ENCODE peak calls at places on chromosome 5, in six cellular contexts. M is dorsolateral prefrontal cortex, V is ovary, N is kidney epithelial cell, J is adrenal gland, X is spleen. A is an unnamed sample.

GRCh38 chr5:59843511-59844230 is 49.9 kb downstream of the PDE4D start:
- DNase-seq in X (no peak), J (no peak), N (no peak), V (no peak), M (no peak), A (no peak)

GRCh38 chr5:150989695-150990094 is 30.7 kb upstream of the GPX3 start:
- DNase-seq in V (no peak), M (no peak), J (no peak), X (no peak), N (no peak), A (no peak)

GRCh38 chr5:60677831-60678664 is 21.9 kb downstream of the DEPDC1B start:
- DNase-seq in V (no peak), N (peak), J (no peak), X (no peak), M (peak), A (no peak)

GRCh38 chr5:40991168-40991980 is 79.8 kb downstream of the MROH2B start:
- DNase-seq in M (no peak), X (no peak), N (no peak), V (peak), J (peak), A (peak)

GRCh38 chr5:21831145-21831787 is 1021.9 kb downstream of the CDH12 start:
- DNase-seq in M (no peak), V (no peak), N (no peak), J (no peak), X (no peak), A (no peak)

GRCh38 chr5:81233080-81233634 is at the start of gene CKMT2:
- DNase-seq in V (peak), X (peak), M (peak), N (peak), J (peak), A (peak)

GRCh38 chr5:147918899-147919298 is 12.6 kb upstream of the C5orf46 start:
- DNase-seq in J (no peak), V (no peak), X (no peak), N (no peak), M (no peak), A (no peak)

GRCh38 chr5:52177193-52177592 is 610.5 kb upstream of the ITGA1 start:
- DNase-seq in X (no peak), N (no peak), V (no peak), M (no peak), J (no peak), A (no peak)

GRCh38 chr5:72272393-72272792 is 47.6 kb downstream of the MRPS27 start:
- DNase-seq in V (no peak), N (no peak), X (no peak), J (no peak), M (no peak), A (no peak)

GRCh38 chr5:122741681-122742080 is 33.2 kb upstream of the SNX2 start:
- DNase-seq in V (no peak), J (no peak), X (no peak), M (no peak), N (no peak), A (no peak)

GRCh38 chr5:179530069-179530998 is 20.0 kb upstream of the RUFY1 start:
- DNase-seq in X (peak), J (peak), N (no peak), V (peak), M (peak), A (no peak)
- H3K4me3 ChIP-seq in X (peak), J (peak), N (peak), V (peak), M (peak), A (peak)

DNA sequence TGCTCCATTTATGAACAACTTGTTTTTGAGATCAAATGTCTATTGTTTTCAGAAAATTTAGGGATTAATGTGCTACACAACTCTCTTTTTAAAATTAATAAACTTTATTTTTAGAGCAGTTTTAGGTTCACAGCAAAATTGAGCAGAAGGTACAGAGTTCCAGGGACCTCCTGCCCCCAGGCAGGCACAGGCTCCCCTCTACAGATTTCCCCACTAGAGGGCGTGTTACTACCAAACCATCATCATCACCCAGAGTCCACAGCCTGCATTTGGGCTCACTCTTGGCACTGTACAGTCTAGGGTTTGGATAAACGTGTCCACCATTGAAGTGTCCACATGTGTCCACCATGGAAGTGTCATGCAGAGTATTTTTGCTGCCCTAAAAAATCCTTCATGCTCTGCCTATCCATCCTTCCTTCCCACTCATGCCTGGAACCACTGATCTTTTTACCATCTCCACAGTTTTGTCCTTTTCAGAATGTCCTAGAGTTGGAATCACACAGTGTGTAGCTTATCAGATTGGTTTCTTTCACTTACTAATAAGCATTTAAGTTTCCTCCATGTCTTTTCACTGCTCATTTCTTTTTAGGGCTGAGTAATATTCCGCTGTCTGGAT is 61.7 kb downstream of the MRPL36 start:
- DNase-seq in M (no peak), X (no peak), V (no peak), J (no peak), N (no peak), A (no peak)
- TF ChIP-seq CTCF in M (peak), X (peak), V (no peak), J (peak), N (peak), A (no peak)

DNA sequence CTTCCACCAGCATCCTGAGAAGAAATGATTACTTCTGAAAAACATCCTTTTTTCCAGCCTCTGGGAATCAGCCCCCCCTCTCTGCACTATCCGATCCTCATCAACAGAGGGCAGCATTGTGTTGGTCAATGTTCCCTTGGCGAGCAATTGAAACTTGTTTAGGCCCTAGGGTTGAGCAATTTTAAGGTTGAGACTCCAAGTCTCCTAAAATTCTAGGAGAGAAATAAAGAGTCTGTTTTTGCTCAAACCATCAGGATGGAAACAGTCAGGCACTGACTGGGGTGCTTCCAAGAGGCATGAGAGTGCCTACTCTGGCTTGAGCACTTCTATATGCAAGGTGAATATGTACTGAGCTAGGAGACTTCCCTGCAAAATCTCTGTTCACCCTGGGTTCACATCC is 12.4 kb upstream of the CYFIP2 start:
- DNase-seq in N (no peak), V (peak), M (peak), X (no peak), J (peak), A (no peak)
- H3K4me3 ChIP-seq in N (no peak), V (no peak), M (no peak), X (no peak), J (no peak), A (no peak)

GRCh38 chr5:1245901-1246576 is 20.9 kb downstream of the SLC6A18 start:
- DNase-seq in M (peak), V (no peak), X (no peak), N (no peak), J (no peak), A (no peak)

GRCh38 chr5:1243487-1244152 is 18.4 kb downstream of the SLC6A18 start:
- DNase-seq in J (no peak), N (no peak), V (no peak), M (no peak), X (no peak), A (no peak)

GRCh38 chr5:1244255-1244654 is 19.1 kb downstream of the SLC6A18 start:
- DNase-seq in J (no peak), N (no peak), X (no peak), M (no peak), V (no peak), A (no peak)

GRCh38 chr5:1246711-1247431 is 21.7 kb downstream of the SLC6A18 start:
- DNase-seq in M (peak), N (no peak), V (no peak), X (no peak), J (peak), A (no peak)

GRCh38 chr5:1244976-1245375 is 19.8 kb downstream of the SLC6A18 start:
- DNase-seq in V (no peak), J (no peak), X (no peak), N (no peak), M (no peak), A (no peak)
- TF ChIP-seq CTCF in V (no peak), J (no peak), X (no peak), N (no peak), M (no peak), A (no peak)

GRCh38 chr5:170297589-170298462 is at the start of gene LCP2:
- DNase-seq in J (no peak), M (no peak), N (no peak), X (no peak), V (no peak), A (peak)
- H3K4me3 ChIP-seq in J (peak), M (peak), N (no peak), X (peak), V (peak), A (peak)

DNA sequence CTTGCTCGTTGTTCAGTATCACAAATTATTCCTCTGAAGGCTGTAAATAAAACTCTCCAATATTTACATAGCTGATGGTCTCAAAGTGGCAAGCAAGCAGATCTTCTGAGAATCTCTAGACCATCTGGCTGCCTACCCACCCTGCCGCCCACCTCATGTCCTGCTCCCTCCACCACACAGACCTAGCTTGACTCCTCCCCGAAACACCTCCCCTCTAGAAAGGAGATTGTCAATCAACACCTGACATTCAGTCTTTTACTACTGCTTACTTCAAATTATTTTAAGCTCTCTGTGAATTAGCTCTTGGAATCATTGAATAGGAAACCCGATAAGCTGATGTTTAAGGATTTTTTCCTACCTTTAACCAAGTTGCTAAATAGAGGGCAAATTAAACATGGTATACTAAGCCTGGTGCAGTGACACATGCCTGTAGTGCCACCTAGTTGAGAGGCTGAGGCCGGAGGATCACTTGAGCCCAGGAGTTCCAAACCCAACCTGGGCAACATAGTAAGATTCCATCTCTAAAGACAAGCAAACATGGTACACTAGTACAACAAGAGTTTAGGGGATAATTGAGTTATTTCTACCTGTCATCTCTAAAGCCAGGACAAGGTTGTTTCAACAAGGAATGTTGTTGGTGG is 10.9 kb upstream of the SOWAHA start:
- DNase-seq in M (no peak), V (no peak), X (no peak), J (no peak), N (no peak), A (no peak)
- TF ChIP-seq CTCF in M (peak), V (no peak), X (no peak), J (no peak), N (no peak), A (no peak)

DNA sequence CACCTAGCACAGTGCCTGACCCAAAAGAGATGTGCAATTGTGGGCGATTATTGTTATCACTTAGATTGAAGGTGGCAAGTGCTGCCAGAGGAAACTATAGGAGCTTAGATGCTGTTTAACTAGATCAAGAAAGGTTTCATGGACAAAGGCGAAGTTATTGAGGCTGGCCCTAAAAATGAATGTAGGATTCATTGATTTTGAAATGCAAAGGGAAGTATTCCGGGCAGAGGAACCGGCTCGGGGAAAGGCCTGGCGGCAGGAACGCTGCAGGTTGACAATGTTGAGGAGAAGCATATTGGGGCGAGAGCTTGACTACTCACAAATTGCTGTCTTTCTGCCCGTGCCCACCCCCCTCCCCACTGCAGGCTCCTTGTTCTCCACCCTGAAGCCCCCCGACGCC is 37.4 kb upstream of the TTC1 start:
- DNase-seq in M (no peak), X (no peak), V (no peak), N (no peak), J (no peak), A (no peak)
- H3K4me3 ChIP-seq in M (no peak), X (no peak), V (no peak), N (peak), J (peak), A (peak)

GRCh38 chr5:55991768-55992486 is 2.8 kb downstream of the IL6ST start:
- DNase-seq in M (no peak), X (no peak), V (no peak), N (no peak), J (no peak), A (no peak)
- TF ChIP-seq CTCF in M (no peak), X (no peak), V (no peak), N (no peak), J (no peak), A (no peak)

DNA sequence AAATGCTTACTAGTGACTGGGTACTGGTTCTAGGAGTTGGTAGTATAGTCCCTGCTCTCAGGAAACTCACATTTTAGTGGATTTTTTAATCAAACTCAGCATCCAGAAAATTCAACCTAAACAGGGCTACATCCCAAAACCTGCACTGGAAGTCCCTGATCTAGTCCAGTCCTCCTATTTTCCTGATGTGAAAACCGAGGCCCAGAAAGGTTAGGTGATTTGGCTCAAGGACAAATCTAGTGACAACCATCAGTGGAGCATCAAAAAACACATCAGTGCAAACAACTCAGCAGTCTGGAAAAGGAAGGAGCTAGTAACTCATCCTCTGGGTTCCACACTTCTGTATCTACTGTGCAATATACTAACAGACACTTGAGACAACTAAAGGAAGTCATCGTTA is 38.2 kb downstream of the SERINC5 start:
- DNase-seq in V (no peak), N (no peak), J (no peak), M (no peak), X (no peak), A (no peak)
- H3K4me3 ChIP-seq in V (no peak), N (no peak), J (no peak), M (no peak), X (no peak), A (no peak)

A was measured in coronary artery.